ENCODE peak calls at places on chromosomes 5 and 9, in seven cellular contexts. One of them, this sample, is unnamed.

GRCh38 chr9:7879551-7880245 is 80.1 kb upstream of the DMAC1 start:
- DNase-seq in HCT116: no peak
- DNase-seq in HepG2: no peak
- DNase-seq in Panc1: no peak
- DNase-seq in SK-N-SH: no peak
- DNase-seq in HL-60: peak
- DNase-seq in GM23338: peak
- DNase-seq in this sample: no peak

GRCh38 chr5:176774216-176775171 is 35.9 kb upstream of the UNC5A start:
- DNase-seq in HCT116: no peak
- DNase-seq in HepG2: no peak
- DNase-seq in Panc1: no peak
- DNase-seq in SK-N-SH: no peak
- DNase-seq in HL-60: no peak
- DNase-seq in GM23338: peak
- DNase-seq in this sample: peak

GRCh38 chr9:124300312-124300711 is 42.6 kb downstream of the NEK6 start:
- DNase-seq in HCT116: no peak
- DNase-seq in HepG2: no peak
- DNase-seq in Panc1: no peak
- DNase-seq in SK-N-SH: no peak
- DNase-seq in HL-60: no peak
- DNase-seq in GM23338: no peak
- DNase-seq in this sample: no peak

GRCh38 chr9:122791872-122792669 is 3.3 kb downstream of the OR5C1 start:
- DNase-seq in HCT116: no peak
- DNase-seq in HepG2: no peak
- DNase-seq in Panc1: no peak
- DNase-seq in SK-N-SH: no peak
- DNase-seq in HL-60: no peak
- DNase-seq in GM23338: no peak
- DNase-seq in this sample: no peak

GRCh38 chr9:27117489-27118135 is 8.6 kb downstream of the TEK start:
- DNase-seq in HCT116: no peak
- DNase-seq in HepG2: peak
- DNase-seq in Panc1: no peak
- DNase-seq in SK-N-SH: no peak
- DNase-seq in HL-60: no peak
- DNase-seq in GM23338: no peak
- DNase-seq in this sample: peak

GRCh38 chr5:140242099-140242498 is 60.8 kb downstream of the PFDN1 start:
- DNase-seq in HCT116: no peak
- DNase-seq in HepG2: no peak
- DNase-seq in Panc1: no peak
- DNase-seq in SK-N-SH: no peak
- DNase-seq in HL-60: no peak
- DNase-seq in GM23338: peak
- DNase-seq in this sample: no peak

GRCh38 chr5:75611324-75612210 is at the start of gene ANKDD1B:
- DNase-seq in HCT116: no peak
- DNase-seq in HepG2: no peak
- DNase-seq in Panc1: no peak
- DNase-seq in SK-N-SH: peak
- DNase-seq in HL-60: no peak
- DNase-seq in GM23338: peak
- DNase-seq in this sample: peak

GRCh38 chr9:89952401-89952800 is 347.6 kb downstream of the GADD45G start:
- DNase-seq in HCT116: no peak
- DNase-seq in HepG2: no peak
- DNase-seq in Panc1: no peak
- DNase-seq in SK-N-SH: no peak
- DNase-seq in HL-60: no peak
- DNase-seq in GM23338: no peak
- DNase-seq in this sample: no peak

GRCh38 chr5:134604908-134605307 is 27.7 kb downstream of the SAR1B start:
- DNase-seq in HCT116: no peak
- DNase-seq in HepG2: no peak
- DNase-seq in Panc1: no peak
- DNase-seq in SK-N-SH: no peak
- DNase-seq in HL-60: no peak
- DNase-seq in GM23338: no peak
- DNase-seq in this sample: no peak

GRCh38 chr9:128276574-128277270 is 646 bp downstream of the SWI5 start:
- DNase-seq in HCT116: no peak
- DNase-seq in HepG2: no peak
- DNase-seq in Panc1: no peak
- DNase-seq in SK-N-SH: peak
- DNase-seq in HL-60: no peak
- DNase-seq in GM23338: peak
- DNase-seq in this sample: no peak

GRCh38 chr9:128274245-128274644 is 1.6 kb downstream of the GOLGA2 start:
- DNase-seq in HCT116: no peak
- DNase-seq in HepG2: no peak
- DNase-seq in Panc1: no peak
- DNase-seq in SK-N-SH: no peak
- DNase-seq in HL-60: no peak
- DNase-seq in GM23338: no peak
- DNase-seq in this sample: no peak

GRCh38 chr9:128276008-128276573 is at the start of gene SWI5:
- DNase-seq in HCT116: peak
- DNase-seq in HepG2: peak
- DNase-seq in Panc1: peak
- DNase-seq in SK-N-SH: peak
- DNase-seq in HL-60: peak
- DNase-seq in GM23338: peak
- DNase-seq in this sample: peak

GRCh38 chr9:128271512-128271911 is 4.3 kb downstream of the GOLGA2 start:
- DNase-seq in HCT116: no peak
- DNase-seq in HepG2: no peak
- DNase-seq in Panc1: no peak
- DNase-seq in SK-N-SH: no peak
- DNase-seq in HL-60: no peak
- DNase-seq in GM23338: no peak
- DNase-seq in this sample: no peak

GRCh38 chr9:128275198-128276007 is at the start of gene GOLGA2:
- DNase-seq in HCT116: peak
- DNase-seq in HepG2: peak
- DNase-seq in Panc1: no peak
- DNase-seq in SK-N-SH: peak
- DNase-seq in HL-60: no peak
- DNase-seq in GM23338: peak
- DNase-seq in this sample: no peak
- H3K27ac ChIP-seq in HCT116: peak
- H3K27ac ChIP-seq in HepG2: peak
- H3K27ac ChIP-seq in Panc1: peak
- H3K27ac ChIP-seq in SK-N-SH: peak
- H3K27ac ChIP-seq in HL-60: peak
- H3K27ac ChIP-seq in GM23338: peak
- H3K27ac ChIP-seq in this sample: peak

GRCh38 chr5:37833990-37834389 is 5.9 kb downstream of the GDNF start:
- DNase-seq in HCT116: no peak
- DNase-seq in HepG2: no peak
- DNase-seq in Panc1: no peak
- DNase-seq in SK-N-SH: no peak
- DNase-seq in HL-60: no peak
- DNase-seq in GM23338: no peak
- DNase-seq in this sample: no peak

GRCh38 chr5:37835400-37835973 is 4.4 kb downstream of the GDNF start:
- DNase-seq in HCT116: no peak
- DNase-seq in HepG2: no peak
- DNase-seq in Panc1: no peak
- DNase-seq in SK-N-SH: no peak
- DNase-seq in HL-60: no peak
- DNase-seq in GM23338: no peak
- DNase-seq in this sample: no peak

GRCh38 chr5:37836173-37837100 is 3.4 kb downstream of the GDNF start:
- DNase-seq in HCT116: no peak
- DNase-seq in HepG2: no peak
- DNase-seq in Panc1: no peak
- DNase-seq in SK-N-SH: peak
- DNase-seq in HL-60: no peak
- DNase-seq in GM23338: peak
- DNase-seq in this sample: no peak

GRCh38 chr5:37837101-37838032 is 2.5 kb downstream of the GDNF start:
- DNase-seq in HCT116: peak
- DNase-seq in HepG2: no peak
- DNase-seq in Panc1: peak
- DNase-seq in SK-N-SH: peak
- DNase-seq in HL-60: peak
- DNase-seq in GM23338: peak
- DNase-seq in this sample: peak

GRCh38 chr5:37834542-37835399 is 5.1 kb downstream of the GDNF start:
- DNase-seq in HCT116: no peak
- DNase-seq in HepG2: no peak
- DNase-seq in Panc1: no peak
- DNase-seq in SK-N-SH: peak
- DNase-seq in HL-60: no peak
- DNase-seq in GM23338: peak
- DNase-seq in this sample: no peak
- TF ChIP-seq CTCF in HCT116: no peak
- TF ChIP-seq CTCF in HepG2: no peak
- TF ChIP-seq CTCF in Panc1: no peak
- TF ChIP-seq CTCF in SK-N-SH: no peak
- TF ChIP-seq CTCF in HL-60: no peak
- TF ChIP-seq CTCF in GM23338: no peak
- TF ChIP-seq CTCF in this sample: no peak

GRCh38 chr5:149552038-149552494 is 827 bp upstream of the CSNK1A1 start:
- DNase-seq in HCT116: no peak
- DNase-seq in HepG2: no peak
- DNase-seq in Panc1: no peak
- DNase-seq in SK-N-SH: no peak
- DNase-seq in HL-60: no peak
- DNase-seq in GM23338: no peak
- DNase-seq in this sample: no peak

GRCh38 chr5:149551227-149552037 is at the start of gene CSNK1A1:
- DNase-seq in HCT116: peak
- DNase-seq in HepG2: peak
- DNase-seq in Panc1: peak
- DNase-seq in SK-N-SH: peak
- DNase-seq in HL-60: peak
- DNase-seq in GM23338: peak
- DNase-seq in this sample: peak

GRCh38 chr5:149550608-149551226 is 522 bp downstream of the CSNK1A1 start:
- DNase-seq in HCT116: no peak
- DNase-seq in HepG2: no peak
- DNase-seq in Panc1: no peak
- DNase-seq in SK-N-SH: peak
- DNase-seq in HL-60: no peak
- DNase-seq in GM23338: no peak
- DNase-seq in this sample: no peak

GRCh38 chr5:149550267-149550582 is 1.0 kb downstream of the CSNK1A1 start:
- DNase-seq in HCT116: no peak
- DNase-seq in HepG2: no peak
- DNase-seq in Panc1: peak
- DNase-seq in SK-N-SH: no peak
- DNase-seq in HL-60: peak
- DNase-seq in GM23338: no peak
- DNase-seq in this sample: no peak

DNA sequence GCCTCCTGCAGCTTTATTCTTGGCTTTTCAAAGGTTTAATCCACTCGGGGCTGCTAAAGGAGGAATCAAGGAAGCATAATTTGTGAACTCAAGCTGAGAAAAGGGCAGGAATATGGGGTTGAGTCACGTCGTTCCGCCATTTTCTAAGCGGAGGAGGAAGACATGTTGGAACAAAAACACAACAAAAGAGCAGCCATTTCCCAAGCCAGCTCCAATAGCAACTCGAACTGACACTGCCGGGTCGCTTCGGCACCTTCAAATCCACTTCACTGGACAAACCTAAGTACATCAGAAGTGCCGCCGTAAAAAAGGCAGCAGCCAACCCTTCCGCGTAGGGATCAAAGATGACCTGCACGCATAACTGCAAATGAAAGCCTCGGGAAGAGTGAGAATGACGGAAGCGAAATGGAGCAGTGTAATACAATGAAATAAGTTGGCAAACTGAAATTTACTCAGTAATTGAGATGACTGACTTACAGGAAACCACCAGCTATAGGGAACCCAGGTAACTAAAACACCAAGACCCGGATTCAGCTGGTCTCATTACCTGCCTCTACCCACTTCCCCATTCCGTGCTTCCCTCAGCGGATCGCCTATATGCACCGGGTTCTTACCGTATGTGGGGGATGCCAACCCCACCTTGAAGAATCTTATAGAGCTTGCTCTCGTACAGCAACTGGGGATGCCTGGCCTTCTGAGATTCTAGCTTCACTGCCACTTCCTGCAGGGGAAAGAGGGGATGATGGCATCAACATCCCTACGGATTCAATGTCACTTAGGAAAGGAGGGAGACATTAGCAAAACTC is 1.6 kb downstream of the CSNK1A1 start:
- DNase-seq in HCT116: peak
- DNase-seq in HepG2: peak
- DNase-seq in Panc1: peak
- DNase-seq in SK-N-SH: peak
- DNase-seq in HL-60: peak
- DNase-seq in GM23338: peak
- DNase-seq in this sample: no peak
- TF ChIP-seq POLR2AphosphoS5 in HCT116: peak
- TF ChIP-seq POLR2AphosphoS5 in HepG2: no peak
- TF ChIP-seq POLR2AphosphoS5 in Panc1: no peak
- TF ChIP-seq POLR2AphosphoS5 in SK-N-SH: no peak
- TF ChIP-seq POLR2AphosphoS5 in HL-60: no peak
- TF ChIP-seq POLR2AphosphoS5 in GM23338: no peak
- TF ChIP-seq POLR2AphosphoS5 in this sample: peak

GRCh38 chr5:69493235-69493925 is 790 bp downstream of the OCLN start:
- DNase-seq in HCT116: no peak
- DNase-seq in HepG2: no peak
- DNase-seq in Panc1: no peak
- DNase-seq in SK-N-SH: peak
- DNase-seq in HL-60: peak
- DNase-seq in GM23338: peak
- DNase-seq in this sample: peak
- H3K27ac ChIP-seq in HCT116: peak
- H3K27ac ChIP-seq in HepG2: peak
- H3K27ac ChIP-seq in Panc1: peak
- H3K27ac ChIP-seq in SK-N-SH: no peak
- H3K27ac ChIP-seq in HL-60: no peak
- H3K27ac ChIP-seq in GM23338: peak
- H3K27ac ChIP-seq in this sample: no peak

DNA sequence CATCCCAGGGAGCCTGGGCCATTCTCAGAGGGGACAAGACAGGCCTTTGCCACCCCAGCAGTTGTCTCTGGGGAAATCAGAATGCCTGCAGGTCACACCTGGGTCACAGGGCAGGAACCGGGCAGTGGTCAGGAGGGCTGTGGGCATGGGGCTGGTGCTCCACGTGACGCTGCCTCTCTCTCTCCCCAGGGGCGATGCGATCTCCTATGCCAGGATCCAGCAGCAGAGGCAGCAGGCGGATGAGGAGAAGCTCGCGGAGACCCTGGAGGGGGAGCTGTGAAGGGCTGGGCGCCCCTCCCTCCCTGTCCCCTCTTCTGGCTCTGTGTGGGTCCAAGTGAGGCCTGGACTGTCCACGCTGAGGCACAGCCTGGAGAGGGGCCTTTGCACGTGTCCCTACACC is 8.6 kb downstream of the CACFD1 start:
- DNase-seq in HCT116: no peak
- DNase-seq in HepG2: no peak
- DNase-seq in Panc1: no peak
- DNase-seq in SK-N-SH: no peak
- DNase-seq in HL-60: no peak
- DNase-seq in GM23338: no peak
- DNase-seq in this sample: no peak
- TF ChIP-seq CTCF in HCT116: no peak
- TF ChIP-seq CTCF in HepG2: no peak
- TF ChIP-seq CTCF in Panc1: no peak
- TF ChIP-seq CTCF in SK-N-SH: no peak
- TF ChIP-seq CTCF in HL-60: no peak
- TF ChIP-seq CTCF in GM23338: no peak
- TF ChIP-seq CTCF in this sample: no peak

GRCh38 chr5:141636106-141636412 is 590 bp downstream of the HDAC3 start:
- DNase-seq in HCT116: no peak
- DNase-seq in HepG2: no peak
- DNase-seq in Panc1: no peak
- DNase-seq in SK-N-SH: no peak
- DNase-seq in HL-60: no peak
- DNase-seq in GM23338: no peak
- DNase-seq in this sample: no peak
- TF ChIP-seq POLR2AphosphoS5 in HCT116: no peak
- TF ChIP-seq POLR2AphosphoS5 in HepG2: no peak
- TF ChIP-seq POLR2AphosphoS5 in Panc1: no peak
- TF ChIP-seq POLR2AphosphoS5 in SK-N-SH: no peak
- TF ChIP-seq POLR2AphosphoS5 in HL-60: no peak
- TF ChIP-seq POLR2AphosphoS5 in GM23338: no peak
- TF ChIP-seq POLR2AphosphoS5 in this sample: no peak